ENCODE peak calls at places on chromosomes 12 and 14, in four cellular contexts. F is A549, C is K562, Y is GM12878. N is an unnamed sample.

GRCh38 chr12:40693503-40693863 is 1.2 kb downstream of the CNTN1 start:
- DNase-seq in F (peak), C (no peak), Y (no peak), N (no peak)

GRCh38 chr12:45655186-45655585 is 74.3 kb upstream of the ARID2 start:
- DNase-seq in F (no peak), C (no peak), Y (no peak), N (peak)

GRCh38 chr12:60106207-60106606 is 510.4 kb downstream of the SLC16A7 start:
- DNase-seq in F (no peak), C (no peak), Y (no peak), N (no peak)

GRCh38 chr12:124027753-124028559 is 54.9 kb downstream of the ZNF664 start:
- DNase-seq in F (no peak), C (no peak), Y (no peak), N (no peak)

GRCh38 chr12:27530157-27530922 is 6.3 kb downstream of the PPFIBP1 start:
- DNase-seq in F (no peak), C (peak), Y (no peak), N (no peak)

GRCh38 chr12:77603923-77604322 is 226.8 kb upstream of the NAV3 start:
- DNase-seq in F (no peak), C (no peak), Y (no peak), N (no peak)

GRCh38 chr12:106044773-106045172 is 94.0 kb downstream of the NUAK1 start:
- DNase-seq in F (no peak), C (no peak), Y (no peak), N (no peak)

GRCh38 chr14:23436327-23437141 is 1.1 kb upstream of the MYH7 start:
- DNase-seq in F (no peak), C (peak), Y (no peak), N (no peak)

GRCh38 chr12:124544311-124544970 is 23.0 kb downstream of the NCOR2 start:
- DNase-seq in F (no peak), C (no peak), Y (no peak), N (no peak)

GRCh38 chr12:21656931-21657335 is 709 bp downstream of the LDHB start:
- DNase-seq in F (peak), C (peak), Y (no peak), N (no peak)

GRCh38 chr12:93146278-93146939 is 217.3 kb upstream of the EEA1 start:
- DNase-seq in F (no peak), C (no peak), Y (no peak), N (no peak)

GRCh38 chr14:92323031-92323915 is at the start of gene SLC24A4:
- DNase-seq in F (peak), C (no peak), Y (no peak), N (no peak)

GRCh38 chr14:92323916-92324818 is 1.2 kb downstream of the SLC24A4 start:
- DNase-seq in F (no peak), C (no peak), Y (no peak), N (no peak)

GRCh38 chr14:92328664-92329255 is 5.8 kb downstream of the SLC24A4 start:
- DNase-seq in F (no peak), C (no peak), Y (no peak), N (no peak)

GRCh38 chr14:92322516-92322915 is 449 bp upstream of the SLC24A4 start:
- DNase-seq in F (no peak), C (no peak), Y (no peak), N (no peak)

GRCh38 chr14:92325835-92326234 is 2.9 kb downstream of the SLC24A4 start:
- DNase-seq in F (no peak), C (no peak), Y (no peak), N (no peak)
- TF ChIP-seq POLR2AphosphoS2 in F (no peak), C (no peak), Y (no peak), N (no peak)

GRCh38 chr14:90819734-90820393 is 3.6 kb upstream of the TTC7B start:
- DNase-seq in F (no peak), C (no peak), Y (no peak), N (no peak)
- TF ChIP-seq POLR2AphosphoS2 in F (no peak), C (no peak), Y (no peak), N (no peak)

GRCh38 chr12:110010853-110011835 is 11.9 kb downstream of the ANKRD13A start:
- DNase-seq in F (no peak), C (no peak), Y (peak), N (peak)
- TF ChIP-seq POLR2AphosphoS2 in F (no peak), C (no peak), Y (no peak), N (no peak)

DNA sequence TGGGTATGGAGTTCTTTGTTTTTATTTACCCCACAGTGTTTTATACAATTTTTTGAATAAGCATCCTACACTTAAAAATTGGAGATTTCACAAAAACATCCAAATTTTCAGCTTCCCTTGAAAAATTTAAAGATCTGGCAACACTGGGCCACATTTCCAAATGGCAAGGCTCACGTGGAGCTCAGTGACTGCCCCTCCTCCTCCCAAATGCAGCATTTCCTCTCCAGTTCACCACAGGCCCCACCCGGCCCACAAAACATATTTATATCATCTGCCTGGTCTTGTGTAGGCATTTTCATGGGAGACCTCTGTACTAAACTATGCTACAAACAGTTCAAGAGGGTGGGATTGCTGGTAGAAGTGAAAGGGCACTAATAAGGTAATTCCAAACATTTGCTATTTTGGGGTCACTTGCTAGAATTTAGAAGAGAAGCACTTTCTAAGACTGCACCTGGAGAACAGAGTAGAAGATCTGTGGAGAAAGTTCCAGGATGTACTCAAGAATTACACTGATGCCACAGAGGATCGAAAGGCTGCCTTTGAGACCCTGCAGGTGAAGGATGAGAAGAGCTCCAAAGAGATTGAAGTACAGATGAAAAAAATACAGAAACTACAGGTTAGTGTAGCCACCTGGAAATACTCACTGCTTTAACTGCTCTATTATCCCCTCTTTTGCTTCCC is 7.3 kb downstream of the FKBP11 start:
- DNase-seq in F (no peak), C (no peak), Y (no peak), N (no peak)
- TF ChIP-seq POLR2AphosphoS2 in F (no peak), C (no peak), Y (no peak), N (no peak)

GRCh38 chr12:7695159-7695930 is at the start of gene GDF3:
- DNase-seq in F (no peak), C (no peak), Y (no peak), N (no peak)
- TF ChIP-seq POLR2AphosphoS2 in F (no peak), C (no peak), Y (no peak), N (no peak)

GRCh38 chr14:36455241-36455627 is 64.8 kb downstream of the NKX2-1 start:
- DNase-seq in F (no peak), C (no peak), Y (no peak), N (no peak)

GRCh38 chr14:36451346-36452065 is 68.5 kb downstream of the NKX2-1 start:
- DNase-seq in F (no peak), C (no peak), Y (no peak), N (no peak)

GRCh38 chr14:36452850-36453249 is 67.2 kb downstream of the NKX2-1 start:
- DNase-seq in F (no peak), C (no peak), Y (no peak), N (no peak)

GRCh38 chr14:36450550-36450949 is 69.5 kb downstream of the NKX2-1 start:
- DNase-seq in F (no peak), C (peak), Y (no peak), N (no peak)

DNA sequence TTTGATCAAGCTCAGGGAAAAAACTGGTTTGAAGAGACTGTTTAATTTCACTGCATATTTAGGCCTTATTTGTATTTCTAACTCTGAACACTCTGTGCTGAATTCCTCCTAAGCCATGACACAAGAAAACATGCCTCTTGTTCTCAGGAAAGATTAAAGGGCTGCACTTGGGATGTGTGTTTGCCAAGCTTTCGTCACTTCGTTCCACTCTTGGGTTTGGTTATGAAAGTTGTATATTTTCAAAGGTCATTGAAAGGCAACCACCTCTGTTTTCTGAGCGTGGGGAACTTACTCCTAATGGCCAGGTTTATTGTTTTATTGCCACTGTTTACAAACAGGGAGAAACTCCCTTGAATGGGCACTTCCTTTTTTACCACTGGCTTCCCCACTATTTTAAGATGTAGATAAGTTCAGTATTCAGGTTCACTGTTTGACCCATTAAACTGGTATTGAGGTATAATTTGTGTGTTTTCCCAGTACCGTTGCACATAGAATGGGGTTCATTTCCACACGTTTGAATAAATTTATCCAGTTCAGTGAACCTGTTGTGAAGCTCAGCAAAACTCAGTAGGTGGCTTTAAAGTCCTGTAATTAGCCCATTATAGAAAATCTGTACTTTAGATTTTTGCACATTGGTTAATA is 65.3 kb downstream of the NKX2-1 start:
- DNase-seq in F (no peak), C (no peak), Y (no peak), N (peak)
- TF ChIP-seq POLR2AphosphoS2 in F (no peak), C (no peak), Y (no peak), N (no peak)

GRCh38 chr14:68146812-68147211 is 327.2 kb downstream of the RAD51B start:
- DNase-seq in F (peak), C (no peak), Y (no peak), N (no peak)
- TF ChIP-seq POLR2AphosphoS2 in F (no peak), C (no peak), Y (no peak), N (no peak)

GRCh38 chr12:96197503-96198272 is 3.5 kb downstream of the ELK3 start:
- DNase-seq in F (peak), C (no peak), Y (no peak), N (no peak)

GRCh38 chr12:96201272-96202227 is 7.4 kb downstream of the ELK3 start:
- DNase-seq in F (no peak), C (no peak), Y (no peak), N (no peak)

GRCh38 chr12:96196781-96197180 is 2.6 kb downstream of the ELK3 start:
- DNase-seq in F (no peak), C (no peak), Y (no peak), N (no peak)

GRCh38 chr12:96199465-96199864 is 5.3 kb downstream of the ELK3 start:
- DNase-seq in F (no peak), C (no peak), Y (no peak), N (no peak)

DNA sequence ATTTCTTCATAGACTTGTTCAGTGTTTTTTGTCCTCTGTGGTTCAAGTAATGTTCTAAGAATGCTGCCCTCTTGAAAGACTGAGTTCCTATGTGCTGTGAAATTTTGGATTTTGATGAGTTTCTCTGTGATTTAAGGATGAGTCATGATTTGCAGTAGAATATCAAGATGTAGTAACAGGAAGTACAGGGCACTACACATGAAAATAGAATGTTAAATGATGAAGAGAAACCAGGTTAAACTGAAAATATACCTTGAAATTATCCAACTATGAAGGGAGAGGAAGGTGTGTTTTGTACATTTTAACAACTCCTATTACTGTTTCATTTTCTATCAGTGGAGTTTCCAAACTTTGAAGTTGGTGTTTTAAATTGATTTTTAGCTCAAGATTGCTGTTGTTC is 4.8 kb downstream of the ELK3 start:
- DNase-seq in F (no peak), C (no peak), Y (no peak), N (no peak)
- TF ChIP-seq POLR2AphosphoS2 in F (no peak), C (no peak), Y (no peak), N (no peak)

GRCh38 chr12:103085541-103085940 is 128.1 kb downstream of the ASCL1 start:
- DNase-seq in F (no peak), C (no peak), Y (no peak), N (no peak)
- TF ChIP-seq POLR2AphosphoS2 in F (no peak), C (no peak), Y (no peak), N (no peak)

N was measured in HepG2.